ENCODE peak calls at places on chromosome 13, in five cellular contexts. R is pancreas, D is psoas muscle, S is neuronal stem cell, Y is suprapubic skin. N is an unnamed sample.

GRCh38 chr13:23570099-23570926 is at the start of gene TNFRSF19:
- DNase-seq in S (no peak), Y (no peak), R (no peak), D (peak; percentile 29), N (peak; percentile 41)

GRCh38 chr13:34435338-34435737 is 506.7 kb upstream of the NBEA start:
- DNase-seq in R (no peak), D (no peak), Y (no peak), S (no peak), N (no peak)

GRCh38 chr13:29702912-29703351 is 107.4 kb upstream of the SLC7A1 start:
- DNase-seq in Y (no peak), R (no peak), S (no peak), D (peak; percentile 38), N (no peak)

GRCh38 chr13:101283782-101284181 is 132.5 kb downstream of the NALCN start:
- DNase-seq in S (no peak), D (no peak), R (no peak), Y (no peak), N (no peak)

GRCh38 chr13:30576528-30576927 is 41.2 kb upstream of the USPL1 start:
- DNase-seq in D (no peak), Y (no peak), S (no peak), R (no peak), N (peak; percentile 16)

GRCh38 chr13:47809411-47809810 is 191.7 kb downstream of the SUCLA2 start:
- DNase-seq in D (no peak), R (no peak), S (no peak), Y (no peak), N (no peak)

GRCh38 chr13:49247722-49248432 is at the start of gene CDADC1:
- DNase-seq in R (peak; percentile 98), Y (peak; percentile 98), S (peak; percentile 93), D (peak; percentile 98), N (peak; percentile 94)

GRCh38 chr13:92463134-92463533 is 763.5 kb upstream of the GPC6 start:
- DNase-seq in R (peak; percentile 21), D (no peak), S (no peak), Y (no peak), N (no peak)

GRCh38 chr13:102710261-102710679 is 15.4 kb upstream of the METTL21C start:
- DNase-seq in Y (no peak), S (no peak), R (no peak), D (peak; percentile 19), N (no peak)

GRCh38 chr13:83819611-83820010 is 62.7 kb downstream of the SLITRK1 start:
- DNase-seq in D (no peak), S (no peak), Y (no peak), R (no peak), N (no peak)

GRCh38 chr13:31930901-31931522 is 100.6 kb upstream of the FRY start:
- DNase-seq in R (no peak), Y (no peak), S (no peak), D (no peak), N (no peak)

GRCh38 chr13:32427852-32428580 is at the start of gene N4BP2L1:
- DNase-seq in S (no peak), D (peak; percentile 71), Y (peak; percentile 88), R (peak; percentile 84), N (peak; percentile 63)

GRCh38 chr13:62130016-62130970 is 714.6 kb upstream of the PCDH20 start:
- DNase-seq in D (no peak), Y (no peak), R (no peak), S (peak; percentile 53), N (no peak)

GRCh38 chr13:53191091-53191490 is 162.5 kb downstream of the OLFM4 start:
- DNase-seq in S (peak; percentile 75), R (no peak), D (no peak), Y (no peak), N (no peak)

GRCh38 chr13:77022341-77022740 is 4.6 kb downstream of the FBXL3 start:
- DNase-seq in D (no peak), R (no peak), S (no peak), Y (no peak), N (no peak)

GRCh38 chr13:43306364-43306763 is 283.0 kb downstream of the DNAJC15 start:
- DNase-seq in D (no peak), R (no peak), S (no peak), Y (no peak), N (no peak)
- H3K4me1 ChIP-seq in D (peaks cover 23% of the 10 kb centered on the region), R (peaks cover 4% of the 10 kb centered on the region), S (peaks cover 5% of the 10 kb centered on the region), Y (peaks cover 15% of the 10 kb centered on the region), N (peaks cover 17% of the 10 kb centered on the region)

DNA sequence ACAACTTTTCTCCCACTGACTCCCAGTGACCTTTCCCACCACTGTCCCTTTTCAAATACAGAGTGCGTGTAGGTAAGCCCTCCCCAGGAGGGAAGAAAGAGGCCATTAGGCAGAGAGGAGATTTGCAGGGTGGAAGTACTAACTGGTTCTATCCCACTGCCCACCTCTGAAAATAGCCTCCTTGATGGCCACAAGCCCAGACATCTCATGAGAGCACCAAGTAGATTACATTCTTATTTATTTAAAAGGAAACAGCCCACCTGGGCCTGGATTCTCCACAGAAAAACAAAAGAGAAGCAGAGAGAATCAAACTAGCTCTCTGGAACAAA is 445.3 kb downstream of the FOXO1 start:
- DNase-seq in D (no peak), R (no peak), Y (no peak), S (no peak), N (no peak)
- H3K27ac ChIP-seq in D (no peak overlapping the region), R (peak overlapping the region; percentile 58), Y (peak overlapping the region; percentile 88), S (no peak overlapping the region), N (peak overlapping the region; percentile 83)

DNA sequence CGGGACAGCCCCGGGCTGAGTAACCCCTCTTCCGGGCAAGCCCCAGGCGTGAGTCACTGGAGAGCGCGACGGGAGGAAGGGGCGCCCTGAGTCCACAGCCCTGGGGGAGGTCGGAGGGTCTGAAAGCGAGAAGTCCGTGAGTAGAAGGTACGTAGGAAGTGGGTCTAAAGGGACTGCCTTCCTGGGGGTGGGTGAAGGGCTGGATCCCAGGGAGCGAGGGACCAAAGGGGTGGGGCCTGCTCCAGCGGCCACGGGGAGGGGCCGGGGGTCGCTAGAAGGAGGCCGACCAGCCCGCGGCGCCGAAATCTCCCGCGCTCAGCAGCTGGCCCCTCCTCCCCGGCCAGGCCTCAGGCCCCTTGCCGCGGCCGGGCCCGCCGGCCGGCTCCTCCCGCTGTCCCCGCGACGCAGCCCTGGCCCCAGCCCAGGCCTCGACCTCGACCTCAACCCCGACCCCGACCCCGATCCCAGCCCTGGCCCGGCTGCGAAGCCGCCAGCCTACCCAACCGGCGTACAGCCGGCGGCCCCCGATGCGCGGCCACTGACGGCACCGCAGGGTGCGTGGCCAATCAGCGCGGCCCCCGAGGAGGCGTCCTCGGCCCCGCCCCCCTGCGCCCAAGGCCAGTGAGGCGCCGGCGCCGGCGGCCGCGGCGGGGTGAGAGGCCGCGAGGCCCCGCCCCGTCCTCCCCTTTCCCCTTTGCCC is 22.5 kb downstream of the IPO5 start:
- DNase-seq in Y (peak; percentile 93), D (peak; percentile 93), S (peak; percentile 95), R (peak; percentile 95), N (peak; percentile 81)
- H3K27me3 ChIP-seq in Y (no peaks in the 10 kb centered on the region), D (no peaks in the 10 kb centered on the region), S (no peaks in the 10 kb centered on the region), R (no peaks in the 10 kb centered on the region), N (no peaks in the 10 kb centered on the region)

DNA sequence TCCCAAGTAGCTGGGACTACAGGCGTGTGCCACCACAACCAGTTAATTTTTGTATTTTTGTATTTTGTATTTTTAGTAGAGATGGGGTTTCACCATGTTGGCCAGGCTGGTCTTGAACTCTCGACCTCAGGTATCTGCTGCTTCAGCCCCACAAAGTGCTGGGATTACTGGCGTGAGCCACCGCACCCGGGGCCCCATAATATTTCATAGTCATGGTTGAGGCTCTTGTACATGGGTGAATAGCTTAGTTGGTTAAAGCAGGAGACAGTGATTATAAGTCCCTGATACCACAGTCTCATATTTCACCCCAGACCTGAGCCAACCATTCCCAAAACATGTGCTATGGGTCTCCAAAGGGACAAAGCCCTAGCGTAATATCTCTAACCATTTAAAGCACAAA is 26.1 kb downstream of the MBNL2 start:
- DNase-seq in S (no peak), Y (no peak), R (no peak), D (no peak), N (no peak)
- H3K4me1 ChIP-seq in S (peaks cover 3% of the 10 kb centered on the region), Y (peaks cover 67% of the 10 kb centered on the region), R (peaks cover 68% of the 10 kb centered on the region), D (peaks cover 90% of the 10 kb centered on the region), N (peaks cover 52% of the 10 kb centered on the region)

DNA sequence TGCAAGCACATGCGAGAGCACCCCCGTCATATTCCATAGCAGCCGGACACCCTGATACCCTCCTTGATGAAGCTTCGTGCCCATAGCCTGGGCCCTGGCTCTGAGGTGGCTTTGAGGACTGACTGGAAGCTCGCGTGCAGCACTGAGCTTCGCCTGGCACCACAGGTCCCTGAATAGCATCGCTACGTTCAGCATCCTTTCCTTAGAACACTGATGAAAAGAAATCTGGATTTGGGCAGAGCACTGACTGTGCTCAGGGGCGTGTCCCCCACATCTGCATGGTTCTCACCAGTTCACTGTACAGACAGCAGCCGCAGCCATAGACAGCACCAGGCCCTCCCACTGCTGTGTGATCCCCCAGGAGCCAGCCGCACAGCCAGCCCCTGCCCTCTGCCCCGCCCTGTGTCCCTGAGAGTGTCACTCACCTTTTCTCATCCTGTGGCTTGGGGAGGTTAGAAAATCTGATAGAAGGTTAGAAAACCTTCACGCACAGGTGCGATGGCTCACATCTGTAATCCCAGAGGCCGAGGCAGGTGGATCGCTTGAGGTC is 49.3 kb upstream of the SPACA7 start:
- DNase-seq in Y (no peak), D (no peak), S (no peak), R (no peak), N (no peak)
- H3K27ac ChIP-seq in Y (no peak overlapping the region), D (no peak overlapping the region), S (no peak overlapping the region), R (no peak overlapping the region), N (no peak overlapping the region)

GRCh38 chr13:25141042-25141441 is 31.0 kb downstream of the AMER2 start:
- DNase-seq in R (no peak), Y (no peak), S (no peak), D (no peak), N (no peak)
- H3K27me3 ChIP-seq in R (peaks cover 5% of the 10 kb centered on the region), Y (peaks cover 25% of the 10 kb centered on the region), S (no peaks in the 10 kb centered on the region), D (peaks cover 4% of the 10 kb centered on the region), N (peaks cover 6% of the 10 kb centered on the region)

DNA sequence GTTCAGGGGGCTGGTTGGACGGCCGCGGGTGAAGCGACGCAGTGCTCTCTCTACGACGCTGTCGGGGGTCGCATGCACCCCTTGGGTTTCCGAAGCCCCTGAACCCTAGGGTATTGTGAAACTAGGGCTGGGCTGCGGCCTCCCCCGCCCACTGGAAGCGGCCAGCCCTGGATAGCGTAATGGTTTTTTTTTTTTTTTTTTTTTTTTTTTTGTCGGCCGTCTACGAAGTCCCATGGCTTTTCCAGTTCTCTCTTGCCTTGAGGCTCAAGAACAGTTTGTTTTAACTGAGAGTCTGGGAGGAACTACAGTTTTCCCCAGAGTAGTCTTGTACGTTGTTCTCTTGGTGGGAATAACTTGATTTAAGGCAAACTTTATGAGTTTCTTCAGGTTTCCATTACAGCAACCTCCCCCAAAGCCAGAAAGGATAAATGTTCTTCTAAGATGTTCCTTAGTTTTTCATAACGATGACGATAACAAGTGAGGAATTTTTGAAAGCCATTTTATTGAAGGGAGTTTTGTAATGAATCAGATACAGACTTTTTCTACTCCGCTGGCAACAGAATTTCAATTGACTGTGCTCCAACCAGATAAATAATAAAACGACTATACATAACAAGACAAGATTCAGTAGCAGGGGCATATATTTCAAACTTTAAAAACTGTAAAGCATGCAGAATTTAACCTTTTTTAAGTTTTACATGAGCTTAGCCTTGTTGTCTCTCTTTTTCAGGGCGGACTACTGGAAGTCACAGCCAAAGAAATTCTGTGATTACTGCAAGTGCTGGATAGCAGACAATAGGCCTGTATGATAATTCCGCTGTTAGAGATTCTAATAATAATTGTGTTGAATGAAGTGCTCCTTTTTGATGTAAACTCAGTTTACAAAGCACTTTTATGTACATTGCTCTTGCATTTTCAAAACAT is 867 bp downstream of the WBP4 start:
- DNase-seq in D (no peak), Y (no peak), S (no peak), R (no peak), N (no peak)
- H3K4me1 ChIP-seq in D (peaks cover 56% of the 10 kb centered on the region), Y (peaks cover 59% of the 10 kb centered on the region), S (no peaks in the 10 kb centered on the region), R (peaks cover 35% of the 10 kb centered on the region), N (peaks cover 44% of the 10 kb centered on the region)

N was measured in tibial nerve.